ENCODE peak calls at places on chromosomes 6 and 20, in six cellular contexts. K, D, G, M, L and A are unnamed samples.

GRCh38 chr20:60001027-60001567 is 42.9 kb downstream of the CDH26 start:
- DNase-seq in K (no peak), D (no peak), G (no peak), M (no peak), L (no peak), A (no peak)

GRCh38 chr6:3811191-3811590 is 38.0 kb upstream of the FAM50B start:
- DNase-seq in K (no peak), D (no peak), G (no peak), M (no peak), L (no peak), A (peak)

GRCh38 chr6:20352346-20352745 is 49.3 kb upstream of the E2F3 start:
- DNase-seq in K (no peak), D (no peak), G (no peak), M (no peak), L (no peak), A (no peak)

GRCh38 chr6:75759207-75759606 is 10.2 kb downstream of the MYO6 start:
- DNase-seq in K (no peak), D (no peak), G (no peak), M (no peak), L (no peak), A (peak)

GRCh38 chr6:22320750-22321149 is 23.9 kb upstream of the PRL start:
- DNase-seq in K (no peak), D (no peak), G (no peak), M (no peak), L (peak), A (peak)

GRCh38 chr6:589090-589489 is 67.8 kb downstream of the HUS1B start:
- DNase-seq in K (no peak), D (no peak), G (no peak), M (no peak), L (no peak), A (no peak)

GRCh38 chr6:100173211-100173610 is 179.2 kb upstream of the MCHR2 start:
- DNase-seq in K (no peak), D (no peak), G (no peak), M (no peak), L (no peak), A (no peak)

GRCh38 chr20:24785141-24785924 is 163.7 kb upstream of the CST7 start:
- DNase-seq in K (no peak), D (no peak), G (no peak), M (no peak), L (peak), A (no peak)

GRCh38 chr20:21106171-21106694 is at the start of gene LINC00237:
- DNase-seq in K (peak), D (no peak), G (no peak), M (no peak), L (no peak), A (no peak)

GRCh38 chr20:64109390-64109747 is 2.0 kb upstream of the NPBWR2 start:
- DNase-seq in K (peak), D (peak), G (no peak), M (no peak), L (no peak), A (no peak)

GRCh38 chr6:106525111-106525884 is 104.0 kb downstream of the RTN4IP1 start:
- DNase-seq in K (no peak), D (no peak), G (peak), M (no peak), L (no peak), A (no peak)

GRCh38 chr6:152273638-152274037 is 363.5 kb downstream of the SYNE1 start:
- DNase-seq in K (no peak), D (peak), G (no peak), M (no peak), L (peak), A (peak)

DNA sequence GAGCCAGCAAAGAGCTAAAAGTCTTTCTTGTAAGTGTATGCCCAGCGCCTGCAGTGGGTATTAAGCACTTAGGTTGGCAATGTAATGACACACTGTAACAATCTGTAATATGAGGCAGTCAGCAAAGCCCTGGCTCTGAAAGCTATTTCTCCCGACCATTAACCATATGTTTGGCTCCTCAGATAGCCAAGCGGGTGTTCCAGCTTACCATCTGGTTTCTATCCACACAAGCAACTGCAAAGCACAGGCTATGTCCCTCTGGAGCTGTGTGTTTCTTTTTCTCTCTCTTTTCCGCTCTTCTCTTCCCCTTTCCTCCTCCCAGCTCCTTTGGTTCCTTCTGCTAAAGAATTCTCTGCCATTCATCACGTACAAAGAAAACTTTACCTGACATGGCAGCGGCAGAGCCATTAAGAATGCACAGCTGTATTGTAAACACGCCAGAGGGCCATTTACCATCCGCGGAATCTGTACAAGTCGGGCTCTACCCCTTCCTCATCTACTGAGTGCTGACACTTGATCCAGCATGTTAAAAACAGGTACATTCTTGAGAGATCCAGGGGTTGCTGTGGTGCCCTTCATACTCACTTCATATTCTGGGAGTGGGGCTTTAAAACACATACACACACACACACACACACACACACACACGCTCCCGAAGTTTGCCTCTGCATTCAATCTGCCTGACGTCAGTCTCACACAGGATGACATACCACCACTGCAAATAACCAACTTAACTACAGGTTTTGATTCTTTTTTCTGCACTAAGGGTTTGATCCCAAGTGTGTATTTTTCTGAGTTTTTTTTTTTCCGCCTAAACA is 77.3 kb downstream of the BACH2 start:
- DNase-seq in K (no peak), D (peak), G (no peak), M (no peak), L (peak), A (no peak)
- TF ChIP-seq CTCF in K (no peak), D (no peak), G (no peak), M (no peak), L (no peak), A (no peak)

GRCh38 chr20:36951198-36951976 is at the start of gene SAMHD1:
- DNase-seq in K (peak), D (peak), G (peak), M (peak), L (peak), A (peak)
- TF ChIP-seq CTCF in K (peak), D (no peak), G (no peak), M (no peak), L (no peak), A (no peak)

GRCh38 chr6:17091122-17091521 is 10.7 kb upstream of the STMND1 start:
- DNase-seq in K (no peak), D (no peak), G (no peak), M (no peak), L (no peak), A (no peak)
- TF ChIP-seq CTCF in K (no peak), D (no peak), G (peak), M (no peak), L (peak), A (no peak)

GRCh38 chr6:93036835-93037234 is 382.5 kb downstream of the EPHA7 start:
- DNase-seq in K (no peak), D (no peak), G (peak), M (no peak), L (peak), A (no peak)
- TF ChIP-seq CTCF in K (no peak), D (no peak), G (peak), M (peak), L (peak), A (no peak)

GRCh38 chr20:61480158-61480825 is 228.2 kb downstream of the CDH4 start:
- DNase-seq in K (no peak), D (no peak), G (no peak), M (no peak), L (no peak), A (no peak)
- TF ChIP-seq CTCF in K (no peak), D (no peak), G (peak), M (no peak), L (peak), A (no peak)

DNA sequence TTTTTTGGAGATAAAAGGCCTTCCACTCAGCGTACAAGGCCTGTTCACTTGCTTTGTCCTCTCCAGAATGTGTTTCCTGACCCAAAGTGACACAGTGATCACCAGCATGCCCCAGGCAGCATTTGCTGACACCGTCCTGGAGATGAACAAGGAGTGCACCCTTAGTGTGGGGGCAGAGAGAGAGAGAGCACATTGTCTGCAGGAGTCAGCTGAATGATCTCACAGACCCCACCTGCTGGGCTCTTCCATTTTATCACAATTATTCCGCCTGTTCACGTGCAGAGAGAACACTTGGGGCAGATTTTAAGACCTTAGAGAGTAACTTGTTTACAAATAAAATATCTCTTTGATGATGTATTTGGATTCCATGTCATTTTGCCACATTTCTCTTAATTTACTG is 22.4 kb upstream of the MAS1L start:
- DNase-seq in K (no peak), D (no peak), G (peak), M (no peak), L (peak), A (no peak)
- TF ChIP-seq CTCF in K (no peak), D (no peak), G (peak), M (no peak), L (no peak), A (no peak)